ENCODE peak calls at places on chromosome 15, in four cellular contexts. O is MM.1S, S is neural progenitor cell, P is SK-N-SH. W is an unnamed sample.

GRCh38 chr15:75801859-75802593 is 41.2 kb upstream of the UBE2Q2 start:
- DNase-seq in O (peak), S (peak), P (peak), W (peak)

GRCh38 chr15:23570466-23570865 is 5.0 kb downstream of the MKRN3 start:
- DNase-seq in O (no peak), S (peak), P (no peak), W (no peak)

GRCh38 chr15:50247819-50248650 is 17.5 kb downstream of the HDC start:
- DNase-seq in O (peak), S (no peak), P (no peak), W (no peak)

GRCh38 chr15:67100808-67101581 is 35.6 kb downstream of the SMAD3 start:
- DNase-seq in O (peak), S (no peak), P (no peak), W (no peak)

GRCh38 chr15:25936004-25936403 is 72.9 kb upstream of the ATP10A start:
- DNase-seq in O (no peak), S (no peak), P (no peak), W (no peak)

GRCh38 chr15:74950078-74951000 is 6.2 kb downstream of the RPP25 start:
- DNase-seq in O (peak), S (peak), P (peak), W (peak)

GRCh38 chr15:47839233-47839867 is 122.0 kb downstream of the SEMA6D start:
- DNase-seq in O (no peak), S (no peak), P (no peak), W (no peak)

GRCh38 chr15:101803209-101803608 is at the start of gene OR4F6:
- DNase-seq in O (no peak), S (no peak), P (no peak), W (no peak)

GRCh38 chr15:98903377-98904018 is 104.1 kb downstream of the PGPEP1L start:
- DNase-seq in O (no peak), S (no peak), P (no peak), W (peak)

GRCh38 chr15:81092559-81092902 is 41.5 kb upstream of the CFAP161 start:
- DNase-seq in O (no peak), S (no peak), P (no peak), W (no peak)

GRCh38 chr15:57156210-57156887 is 220.0 kb upstream of the CGNL1 start:
- DNase-seq in O (no peak), S (no peak), P (peak), W (no peak)

GRCh38 chr15:41417812-41418211 is 917 bp downstream of the RTF1 start:
- DNase-seq in O (no peak), S (peak), P (no peak), W (peak)

GRCh38 chr15:45635191-45635638 is 386 bp downstream of the SQOR start:
- DNase-seq in O (peak), S (peak), P (peak), W (peak)

GRCh38 chr15:70486451-70487379 is 276.6 kb downstream of the UACA start:
- DNase-seq in O (no peak), S (no peak), P (no peak), W (peak)

GRCh38 chr15:43948691-43949325 is 122.0 kb downstream of the WDR76 start:
- DNase-seq in O (peak), S (no peak), P (no peak), W (no peak)

GRCh38 chr15:56763082-56763481 is 29.8 kb upstream of the ZNF280D start:
- DNase-seq in O (no peak), S (no peak), P (no peak), W (no peak)

GRCh38 chr15:22231603-22232002 is 151.3 kb downstream of the OR4M2 start:
- DNase-seq in O (no peak), S (no peak), P (no peak), W (no peak)

GRCh38 chr15:90665288-90666134 is 51.6 kb upstream of the BLM start:
- DNase-seq in O (no peak), S (no peak), P (peak), W (peak)

GRCh38 chr15:98025237-98025636 is 64.7 kb downstream of the ARRDC4 start:
- DNase-seq in O (no peak), S (no peak), P (no peak), W (peak)

GRCh38 chr15:60804551-60804950 is 325.6 kb upstream of the ICE2 start:
- DNase-seq in O (no peak), S (no peak), P (no peak), W (no peak)

GRCh38 chr15:72315706-72316370 is 4.1 kb downstream of the CELF6 start:
- DNase-seq in O (no peak), S (no peak), P (peak), W (no peak)
- TF ChIP-seq EZH2phosphoT487 in O (no peak), S (no peak), P (no peak), W (no peak)

GRCh38 chr15:63331456-63331855 is 50.2 kb downstream of the CA12 start:
- DNase-seq in O (no peak), S (no peak), P (no peak), W (no peak)
- H3K9ac ChIP-seq in O (no peak), S (no peak), P (no peak), W (no peak)

DNA sequence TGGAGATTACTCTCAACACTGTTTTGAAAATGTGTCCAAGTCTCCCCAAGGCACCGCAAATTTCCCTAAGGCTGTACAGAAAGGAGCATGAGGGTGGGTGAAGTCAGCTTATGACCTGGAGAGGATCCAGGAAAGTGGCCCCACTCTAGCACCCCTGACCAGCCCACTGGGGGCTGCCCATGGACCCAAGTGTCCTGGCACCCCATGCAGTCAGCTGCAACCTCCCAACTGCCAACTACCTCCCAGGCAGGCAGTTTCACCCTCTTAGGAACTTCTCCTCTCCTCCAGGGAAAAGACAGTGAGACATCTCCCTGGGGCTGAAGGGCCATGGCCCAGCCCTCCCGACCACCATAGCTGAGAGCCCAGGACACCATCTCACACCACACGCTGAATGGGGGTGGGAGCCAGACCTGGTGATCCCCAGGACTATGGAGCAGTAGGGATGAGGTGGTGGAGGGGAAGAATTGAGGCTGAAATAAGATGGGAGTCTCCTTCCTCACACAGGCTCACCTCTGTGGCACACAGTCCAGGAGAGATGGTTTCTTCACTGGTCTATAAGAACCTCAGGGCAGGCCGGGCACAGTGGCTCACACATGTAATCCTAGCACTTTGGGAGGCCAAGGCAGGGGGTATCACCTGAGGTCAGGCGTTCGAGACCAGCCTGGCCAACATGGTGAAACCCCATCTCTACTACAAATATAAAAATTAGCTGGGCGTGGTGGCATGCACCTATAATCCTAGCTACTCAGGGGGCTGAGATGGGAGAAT is 104.4 kb downstream of the DAPK2 start:
- DNase-seq in O (no peak), S (no peak), P (no peak), W (no peak)
- TF ChIP-seq EZH2phosphoT487 in O (no peak), S (no peak), P (no peak), W (no peak)

GRCh38 chr15:65423150-65423976 is 616 bp upstream of the IGDCC4 start:
- DNase-seq in O (no peak), S (peak), P (no peak), W (no peak)
- H3K9ac ChIP-seq in O (no peak), S (no peak), P (no peak), W (no peak)

GRCh38 chr15:68553994-68554715 is 24.6 kb upstream of the CORO2B start:
- DNase-seq in O (peak), S (peak), P (peak), W (peak)

GRCh38 chr15:68553594-68553993 is 25.2 kb upstream of the CORO2B start:
- DNase-seq in O (no peak), S (no peak), P (no peak), W (no peak)

GRCh38 chr15:68554716-68555347 is 24.0 kb upstream of the CORO2B start:
- DNase-seq in O (no peak), S (no peak), P (no peak), W (no peak)

GRCh38 chr15:68556139-68556990 is 22.4 kb upstream of the CORO2B start:
- DNase-seq in O (no peak), S (no peak), P (no peak), W (no peak)

GRCh38 chr15:68555348-68556037 is 23.3 kb upstream of the CORO2B start:
- DNase-seq in O (no peak), S (no peak), P (no peak), W (no peak)
- TF ChIP-seq EZH2phosphoT487 in O (no peak), S (no peak), P (no peak), W (no peak)

DNA sequence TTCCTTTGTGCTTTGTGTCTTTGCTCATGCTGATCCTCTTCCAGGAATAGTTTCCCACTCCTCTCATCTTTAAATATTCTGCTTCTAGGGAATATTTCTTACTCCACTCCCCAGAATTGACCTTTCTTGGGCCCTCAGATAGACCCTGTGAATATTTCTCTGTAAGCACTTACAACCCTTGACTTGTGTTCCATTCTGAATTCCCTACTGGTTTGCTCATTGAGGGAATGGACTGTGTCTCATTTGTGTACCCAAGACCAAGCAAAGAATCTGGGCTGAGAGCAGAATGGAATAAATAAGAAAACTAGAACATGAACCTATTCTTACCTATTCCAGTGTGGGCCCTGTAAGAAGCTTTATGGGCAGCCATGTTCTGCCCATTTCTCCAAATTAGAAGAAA is 72.7 kb upstream of the TSPAN3 start:
- DNase-seq in O (no peak), S (no peak), P (no peak), W (no peak)
- H3K9ac ChIP-seq in O (no peak), S (no peak), P (peak), W (peak)

DNA sequence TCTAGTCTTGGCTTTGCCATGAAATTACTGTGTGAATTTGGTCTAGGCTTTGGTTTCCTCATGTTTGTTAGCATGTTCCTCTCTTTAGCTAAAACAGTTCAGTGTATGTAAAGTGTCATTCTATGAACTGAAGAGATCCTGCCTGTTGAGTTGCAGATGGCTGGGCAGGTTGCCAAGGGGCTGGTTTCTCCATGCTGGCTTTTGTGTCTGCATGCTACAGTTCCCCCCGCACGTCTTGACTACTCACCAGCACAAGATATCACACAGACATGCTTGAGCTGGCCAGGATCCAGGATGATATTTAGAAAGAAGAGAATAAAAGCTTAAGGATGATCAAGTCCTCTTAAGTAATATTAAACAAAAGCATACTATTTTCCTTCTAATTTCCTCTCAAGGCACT is 90.2 kb downstream of the CERS3 start:
- DNase-seq in O (no peak), S (no peak), P (peak), W (peak)
- TF ChIP-seq EZH2phosphoT487 in O (no peak), S (no peak), P (no peak), W (no peak)

DNA sequence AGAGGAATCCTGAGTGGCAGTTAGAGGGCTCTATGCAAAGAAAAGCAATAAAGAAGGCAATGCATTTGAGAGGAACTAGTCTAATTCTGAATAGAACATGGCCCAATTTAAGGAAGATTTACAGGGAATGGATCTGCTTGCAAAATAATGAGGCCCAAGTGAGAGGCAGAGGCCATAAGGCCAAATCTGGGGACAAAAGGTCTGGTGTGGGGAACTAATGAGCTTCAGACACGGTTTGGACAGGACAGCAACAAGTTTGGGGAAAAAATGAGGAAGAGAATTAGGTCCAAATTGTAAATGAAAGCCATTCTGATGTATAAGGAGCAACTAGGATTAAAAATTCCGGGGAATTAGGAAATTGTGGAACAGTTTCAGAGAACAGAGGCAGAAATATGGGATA is 73.9 kb downstream of the RBPMS2 start:
- DNase-seq in O (no peak), S (peak), P (no peak), W (no peak)
- H3K9ac ChIP-seq in O (peak), S (peak), P (peak), W (peak)

DNA sequence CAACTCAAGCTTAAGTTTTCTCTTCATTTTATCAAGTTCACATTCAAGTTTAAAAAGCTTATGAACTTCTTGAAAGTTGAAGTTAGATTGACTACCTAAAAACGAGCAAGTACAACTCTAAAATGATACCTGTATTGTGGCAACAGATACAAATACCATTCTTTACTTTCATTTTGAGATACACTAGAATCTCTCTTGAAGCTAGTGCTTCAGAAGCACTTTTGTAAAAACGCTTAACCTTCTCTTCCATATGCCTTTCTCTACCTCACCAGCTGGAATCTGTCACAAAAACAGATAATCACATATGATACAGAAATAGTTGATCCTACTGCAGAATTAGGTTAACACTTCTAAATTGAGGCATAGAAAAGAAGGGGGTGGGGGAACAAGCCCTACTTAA is 1.6 kb downstream of the ATOSA start:
- DNase-seq in O (peak), S (no peak), P (peak), W (no peak)
- TF ChIP-seq EZH2phosphoT487 in O (no peak), S (no peak), P (no peak), W (no peak)

DNA sequence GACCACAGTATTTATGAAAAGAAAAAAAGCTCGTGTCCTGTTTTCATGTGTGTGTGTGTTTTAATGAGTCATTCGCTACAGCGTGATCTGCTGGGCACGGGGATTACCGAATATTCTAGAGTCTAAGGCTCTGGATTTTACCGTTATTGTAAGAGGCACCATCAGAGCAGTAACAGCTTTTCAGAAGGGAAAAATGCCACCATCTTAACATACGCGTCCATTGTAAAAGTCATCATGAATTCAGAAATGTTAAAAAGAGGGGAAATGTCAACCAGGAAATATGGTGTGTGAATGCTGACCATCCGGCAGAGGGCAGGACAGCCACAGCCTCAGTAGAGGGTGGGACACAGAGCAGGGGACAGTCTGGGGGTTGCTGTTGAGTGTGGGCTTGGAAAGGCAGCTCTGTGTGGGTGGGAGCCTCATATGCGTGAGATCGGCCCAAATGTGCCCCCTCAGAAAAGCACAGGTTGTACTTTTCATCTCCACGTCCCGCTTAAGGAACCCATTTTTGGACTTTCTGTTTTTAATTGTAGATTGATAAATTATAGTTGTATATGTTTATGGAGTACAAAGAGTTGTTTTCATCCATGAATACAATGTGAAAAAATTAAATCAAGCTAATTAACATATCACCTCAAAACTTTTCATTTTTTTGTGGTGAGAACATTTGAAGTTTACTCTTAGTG is 69.6 kb downstream of the ASB7 start:
- DNase-seq in O (no peak), S (peak), P (peak), W (peak)
- H3K9ac ChIP-seq in O (no peak), S (no peak), P (no peak), W (peak)